ENCODE peak calls at places on chromosomes 3 and 15, in nine cellular contexts. O is CD8-positive, alpha-beta memory T cell; L is Caco-2; R is MM.1S; F is Peyer's patch; N is H1; Q is colonic mucosa; I is fibroblast of lung; M is body of pancreas. U is an unnamed sample. For H3K4me1, the result is how much of the 10 kb centered on the place peaks cover.

GRCh38 chr3:104080228-104080627 is 1286.5 kb upstream of the ALCAM start:
- DNase-seq in I (no peak), F (no peak), R (no peak), M (no peak), O (no peak), L (no peak), Q (no peak), N (no peak), U (no peak)

GRCh38 chr3:36647423-36647853 is 116.9 kb downstream of the DCLK3 start:
- DNase-seq in O (no peak), I (peak), L (peak), F (no peak), N (no peak), M (no peak), R (no peak), Q (no peak), U (no peak)

GRCh38 chr3:122786067-122786466 is 7.6 kb downstream of the HSPBAP1 start:
- DNase-seq in I (peak), N (no peak), Q (peak), F (no peak), R (no peak), O (no peak), L (peak), M (no peak), U (no peak)

GRCh38 chr3:58192076-58192475 is 18.7 kb downstream of the DNASE1L3 start:
- DNase-seq in I (no peak), R (no peak), N (no peak), F (no peak), M (no peak), L (no peak), O (no peak), Q (no peak), U (no peak)

GRCh38 chr15:65743637-65744252 is 48.3 kb downstream of the DENND4A start:
- DNase-seq in M (no peak), L (no peak), O (no peak), I (no peak), R (no peak), Q (no peak), N (no peak), F (no peak), U (no peak)

GRCh38 chr3:188905991-188906635 is 265.7 kb upstream of the TPRG1 start:
- DNase-seq in I (no peak), N (peak), R (no peak), M (no peak), F (no peak), L (no peak), O (no peak), Q (no peak), U (no peak)

GRCh38 chr15:23877502-23878412 is 190.7 kb upstream of the NDN start:
- DNase-seq in I (peak), N (no peak), M (peak), Q (peak), R (peak), O (no peak), F (no peak), L (peak), U (peak)

GRCh38 chr15:31347067-31347975 is 20.7 kb downstream of the KLF13 start:
- DNase-seq in I (no peak), O (peak), F (peak), N (no peak), Q (no peak), R (no peak), M (no peak), L (no peak), U (no peak)

GRCh38 chr15:85329561-85330421 is 50.6 kb upstream of the AKAP13 start:
- DNase-seq in L (no peak), I (peak), R (peak), Q (peak), M (peak), F (peak), O (peak), N (no peak), U (peak)

GRCh38 chr15:85580914-85581313 is 200.5 kb downstream of the AKAP13 start:
- DNase-seq in O (peak), L (no peak), F (peak), M (peak), Q (peak), R (no peak), N (no peak), I (no peak), U (no peak)

GRCh38 chr15:25185156-25185710 is 230.4 kb downstream of the SNRPN start:
- DNase-seq in I (no peak), R (no peak), M (no peak), L (no peak), O (no peak), F (no peak), N (no peak), Q (no peak), U (no peak)

GRCh38 chr15:43954181-43954621 is 127.4 kb downstream of the WDR76 start:
- DNase-seq in N (no peak), L (no peak), Q (no peak), F (no peak), O (no peak), R (no peak), I (no peak), M (no peak), U (no peak)

GRCh38 chr15:31615643-31616415 is 289.2 kb downstream of the KLF13 start:
- DNase-seq in L (no peak), M (no peak), N (no peak), I (no peak), O (no peak), Q (no peak), R (no peak), F (no peak), U (no peak)

GRCh38 chr3:177460100-177460499 is 262.8 kb upstream of the TBL1XR1 start:
- DNase-seq in N (no peak), L (no peak), F (no peak), O (no peak), M (no peak), I (no peak), Q (no peak), R (no peak), U (peak)

GRCh38 chr3:85297291-85297690 is 338.5 kb downstream of the CADM2 start:
- DNase-seq in R (no peak), O (no peak), Q (no peak), N (no peak), M (no peak), I (no peak), L (no peak), F (no peak), U (no peak)

GRCh38 chr3:115071611-115072010 is 75.5 kb downstream of the ZBTB20 start:
- DNase-seq in Q (no peak), L (no peak), N (no peak), F (no peak), M (no peak), R (no peak), O (no peak), I (no peak), U (peak)

GRCh38 chr15:78046796-78047341 is 30.6 kb downstream of the TBC1D2B start:
- DNase-seq in M (peak), N (no peak), I (no peak), R (no peak), O (no peak), Q (no peak), L (no peak), F (no peak), U (no peak)

GRCh38 chr3:81886081-81886480 is 124.6 kb upstream of the GBE1 start:
- DNase-seq in L (no peak), F (no peak), Q (no peak), N (no peak), O (no peak), R (no peak), I (peak), M (no peak), U (no peak)

DNA sequence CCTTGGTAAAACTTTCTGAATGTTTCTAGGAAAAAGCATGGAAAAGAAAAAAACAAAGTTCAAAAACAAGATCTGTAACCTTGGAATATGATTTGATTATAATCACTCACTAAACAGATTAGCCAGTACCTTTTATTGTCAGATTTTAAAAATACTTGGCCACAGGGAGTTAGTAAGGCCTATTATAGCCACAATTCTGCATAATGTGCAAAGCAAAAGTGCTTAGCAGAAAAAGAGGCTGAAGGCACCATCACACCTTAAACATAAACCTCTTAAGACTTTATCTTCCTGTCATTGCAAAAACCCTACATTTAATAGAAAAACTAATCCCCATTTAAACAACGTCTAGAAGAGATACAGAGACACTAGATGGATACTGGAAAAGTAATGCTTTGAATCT is 41.8 kb downstream of the CHSY1 start:
- DNase-seq in Q (no peak), O (no peak), M (no peak), I (no peak), R (no peak), L (no peak), F (no peak), N (no peak), U (no peak)
- H3K4me1 ChIP-seq in Q (under half), O (under half), M (under half), I (under half), R (under half), L (under half), F (under half), N (under half), U (under half)

DNA sequence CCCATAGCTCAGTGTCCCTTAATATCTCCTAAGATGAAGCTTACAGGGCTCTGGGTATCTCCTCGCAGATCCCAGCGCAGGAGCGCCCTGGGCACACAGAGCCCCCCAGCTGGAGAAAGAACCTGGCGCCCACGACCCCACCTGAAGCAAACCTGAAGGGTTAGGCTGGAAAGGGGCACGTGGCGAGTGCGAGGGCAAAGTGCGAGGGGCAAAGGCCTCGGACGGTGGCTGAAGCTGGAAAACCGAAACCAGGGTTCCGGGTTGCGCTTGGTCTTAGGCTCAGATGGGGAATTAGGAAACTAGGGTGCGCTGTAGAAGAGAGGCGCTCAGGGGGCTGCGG is 3.9 kb downstream of the SOX14 start:
- DNase-seq in L (no peak), I (no peak), M (no peak), Q (no peak), O (no peak), R (no peak), F (no peak), N (no peak), U (no peak)
- H3K4me3 ChIP-seq in L (peak), I (no peak), M (no peak), Q (peak), O (no peak), R (no peak), F (peak), N (peak), U (no peak)

DNA sequence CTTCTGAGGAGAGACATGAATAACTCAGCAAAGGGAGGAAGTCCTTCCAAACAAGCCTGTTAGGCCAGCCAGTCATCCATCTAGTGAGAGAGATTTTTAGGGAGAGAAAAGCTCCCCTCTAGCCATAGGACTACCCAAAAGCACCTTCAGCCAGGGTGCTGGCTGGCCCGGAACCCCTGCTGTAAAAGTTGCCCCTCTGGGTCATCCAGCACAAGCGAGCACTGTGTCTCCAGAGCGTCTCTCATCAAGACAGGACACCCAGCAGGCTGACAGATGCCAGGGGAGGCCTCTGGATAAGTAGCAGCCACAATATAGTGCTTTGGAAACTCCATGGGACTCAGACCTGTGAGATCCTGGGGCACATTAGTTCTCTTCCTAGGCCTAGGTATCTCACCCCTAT is 24.5 kb downstream of the ANXA2 start:
- DNase-seq in Q (no peak), N (no peak), F (no peak), L (no peak), I (no peak), O (no peak), R (no peak), M (no peak), U (no peak)
- H3K4me1 ChIP-seq in Q (under half), N (under half), F (under half), L (half or more), I (half or more), O (under half), R (under half), M (half or more), U (half or more)

GRCh38 chr3:9401986-9402385 is 4.6 kb downstream of the SETD5 start:
- DNase-seq in F (no peak), Q (no peak), R (no peak), I (no peak), N (no peak), M (no peak), L (no peak), O (no peak), U (no peak)
- H3K4me3 ChIP-seq in F (no peak), Q (no peak), R (no peak), I (peak), N (no peak), M (no peak), L (no peak), O (no peak), U (no peak)

DNA sequence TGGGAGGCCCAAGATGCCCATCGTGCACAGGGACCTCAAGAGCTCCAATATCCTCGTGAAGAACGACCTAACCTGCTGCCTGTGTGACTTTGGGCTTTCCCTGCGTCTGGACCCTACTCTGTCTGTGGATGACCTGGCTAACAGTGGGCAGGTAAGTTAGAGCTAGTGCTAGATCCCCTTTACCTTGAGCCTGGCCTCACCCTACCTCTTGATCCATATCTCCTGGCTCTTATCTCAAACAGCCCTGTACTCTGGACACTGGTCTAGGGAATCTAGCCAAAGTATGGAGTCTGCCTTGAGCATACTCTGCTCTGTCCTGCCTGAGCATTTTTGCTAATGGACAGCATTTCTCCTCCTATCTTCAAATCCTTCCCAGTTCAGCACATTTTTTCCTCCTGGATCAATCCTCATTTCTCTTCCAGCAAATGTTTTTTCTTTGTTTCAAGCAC is 65.9 kb downstream of the TGFBR2 start:
- DNase-seq in R (no peak), M (no peak), O (no peak), F (no peak), I (no peak), N (no peak), Q (no peak), L (no peak), U (no peak)
- H3K4me1 ChIP-seq in R (under half), M (under half), O (half or more), F (under half), I (under half), N (under half), Q (under half), L (under half), U (under half)

GRCh38 chr15:101568304-101568703 is 78.8 kb upstream of the PCSK6 start:
- DNase-seq in I (no peak), N (no peak), L (no peak), O (no peak), Q (peak), F (no peak), R (no peak), M (no peak), U (no peak)
- H3K4me3 ChIP-seq in I (no peak), N (no peak), L (no peak), O (no peak), Q (no peak), F (no peak), R (no peak), M (no peak), U (no peak)